ENCODE peak calls at places on chromosome 1, in eight cellular contexts. K is central memory CD8-positive, alpha-beta T cell; L is NCI-H748 treated with DMSO at 0.1 percent for 48 hours; M is M059J; V is NCI-H510A treated with DMSO at 0.1 percent for 48 hours; A is activated CD4-positive, CD25-positive, alpha-beta regulatory T cell; D is iris pigment epithelial cell; E is AG09319. G is an unnamed sample.

GRCh38 chr1:212777166-212777565 is 14.4 kb downstream of the NSL1 start:
- DNase-seq in K (no peak), L (no peak), M (no peak), V (no peak), A (no peak), D (no peak), E (no peak), G (no peak)

GRCh38 chr1:145994391-145995120 is 1.8 kb downstream of the TXNIP start:
- DNase-seq in K (no peak), L (no peak), M (no peak), V (no peak), A (no peak), D (no peak), E (no peak), G (no peak)

GRCh38 chr1:87148670-87149069 is 180.0 kb upstream of the LMO4 start:
- DNase-seq in K (no peak), L (no peak), M (no peak), V (no peak), A (no peak), D (no peak), E (no peak), G (no peak)

GRCh38 chr1:234890694-234891093 is 237.9 kb downstream of the TOMM20 start:
- DNase-seq in K (no peak), L (no peak), M (no peak), V (no peak), A (no peak), D (no peak), E (no peak), G (no peak)

GRCh38 chr1:11645670-11646265 is 8.5 kb downstream of the FBXO2 start:
- DNase-seq in K (peak; percentile 57), L (peak; percentile 47), M (peak; percentile 74), V (peak; percentile 98), A (peak; percentile 72), D (peak; percentile 68), E (peak; percentile 32), G (peak; percentile 75)

GRCh38 chr1:216183427-216183826 is 239.8 kb downstream of the USH2A start:
- DNase-seq in K (no peak), L (no peak), M (no peak), V (no peak), A (no peak), D (no peak), E (no peak), G (no peak)

GRCh38 chr1:203133969-203134725 is 6.6 kb downstream of the ADORA1 start:
- DNase-seq in K (no peak), L (no peak), M (no peak), V (no peak), A (no peak), D (peak; percentile 43), E (no peak), G (no peak)

GRCh38 chr1:156490401-156491032 is 10.1 kb downstream of the MEF2D start:
- DNase-seq in K (no peak), L (no peak), M (no peak), V (peak; percentile 36), A (no peak), D (no peak), E (no peak), G (no peak)

GRCh38 chr1:105678334-105678733 is 1378.1 kb upstream of the PRMT6 start:
- DNase-seq in K (no peak), L (no peak), M (no peak), V (no peak), A (no peak), D (no peak), E (no peak), G (no peak)

GRCh38 chr1:1245178-1245839 is 1.2 kb downstream of the C1QTNF12 start:
- DNase-seq in K (no peak), L (no peak), M (no peak), V (no peak), A (no peak), D (no peak), E (no peak), G (no peak)

GRCh38 chr1:6275826-6276764 is 15.2 kb upstream of the GPR153 start:
- DNase-seq in K (no peak), L (no peak), M (no peak), V (peak; percentile 99), A (no peak), D (peak; percentile 81), E (peak; percentile 50), G (no peak)

GRCh38 chr1:206911064-206911663 is 10.6 kb downstream of the FCMR start:
- DNase-seq in K (no peak), L (peak; percentile 2), M (peak; percentile 75), V (peak; percentile 43), A (no peak), D (peak; percentile 66), E (no peak), G (peak; percentile 51)